ENCODE peak calls at places on chromosomes 1 and 21, in ten cellular contexts. Z is heart right ventricle; X is dermis blood vessel endothelial cell; E is skeletal muscle cell; N is GM13976; R is KG1; C is activated CD8-positive, alpha-beta memory T cell treated with anti-CD3 and anti-CD28 coated beads, Interleukin-2, amount 10 ng/mL, durations not matched to agents 7 days and 5 days; B is testis; U is uterus; D is caudate nucleus. G is an unnamed sample.

GRCh38 chr1:32350785-32351076 is 11.6 kb downstream of the FAM229A start:
- DNase-seq in Z (no peak), X (no peak), E (no peak), N (no peak), R (no peak), C (no peak), B (no peak), U (no peak), D (no peak), G (no peak)

GRCh38 chr1:89724369-89725015 is 91.6 kb downstream of the LRRC8C start:
- DNase-seq in Z (peak), X (peak), E (no peak), N (peak), R (no peak), C (peak), B (no peak), U (no peak), D (no peak), G (no peak)

GRCh38 chr1:110481968-110482623 is 31.1 kb downstream of the PROK1 start:
- DNase-seq in Z (no peak), X (no peak), E (no peak), N (no peak), R (no peak), C (no peak), B (no peak), U (no peak), D (no peak), G (no peak)

GRCh38 chr1:157136133-157136532 is 2.1 kb downstream of the ETV3 start:
- DNase-seq in Z (no peak), X (no peak), E (no peak), N (no peak), R (no peak), C (no peak), B (no peak), U (no peak), D (no peak), G (no peak)

GRCh38 chr21:44802396-44803153 is 955 bp upstream of the UBE2G2 start:
- DNase-seq in Z (no peak), X (no peak), E (no peak), N (no peak), R (no peak), C (no peak), B (no peak), U (no peak), D (no peak), G (no peak)

GRCh38 chr1:61190476-61191067 is 108.2 kb downstream of the NFIA start:
- DNase-seq in Z (no peak), X (no peak), E (no peak), N (no peak), R (no peak), C (no peak), B (no peak), U (no peak), D (no peak), G (no peak)

GRCh38 chr1:64404202-64404601 is 65.7 kb upstream of the CACHD1 start:
- DNase-seq in Z (no peak), X (no peak), E (no peak), N (no peak), R (no peak), C (no peak), B (no peak), U (no peak), D (no peak), G (no peak)

GRCh38 chr21:44957901-44958451 is 18.1 kb downstream of the SLX9 start:
- DNase-seq in Z (no peak), X (no peak), E (no peak), N (no peak), R (no peak), C (no peak), B (no peak), U (no peak), D (no peak), G (peak)

GRCh38 chr1:12162459-12163137 is 4.2 kb upstream of the TNFRSF1B start:
- DNase-seq in Z (no peak), X (no peak), E (no peak), N (no peak), R (no peak), C (no peak), B (no peak), U (no peak), D (no peak), G (no peak)

GRCh38 chr1:21914880-21915640 is 22.1 kb downstream of the HSPG2 start:
- DNase-seq in Z (no peak), X (peak), E (no peak), N (no peak), R (no peak), C (no peak), B (no peak), U (no peak), D (no peak), G (no peak)

GRCh38 chr1:208272713-208273112 is 28.5 kb upstream of the PLXNA2 start:
- DNase-seq in Z (no peak), X (no peak), E (no peak), N (no peak), R (no peak), C (no peak), B (no peak), U (no peak), D (no peak), G (no peak)

GRCh38 chr1:207049974-207050391 is 1.0 kb downstream of the YOD1 start:
- DNase-seq in Z (peak), X (peak), E (no peak), N (peak), R (peak), C (peak), B (peak), U (peak), D (no peak), G (no peak)

GRCh38 chr1:57704811-57705210 is 281.0 kb upstream of the DAB1 start:
- DNase-seq in Z (no peak), X (no peak), E (no peak), N (no peak), R (no peak), C (no peak), B (no peak), U (no peak), D (no peak), G (no peak)

GRCh38 chr1:59926381-59927243 is at the start of gene CYP2J2:
- DNase-seq in Z (peak), X (peak), E (no peak), N (peak), R (no peak), C (peak), B (peak), U (no peak), D (peak), G (peak)

GRCh38 chr1:28056129-28056925 is 32.1 kb downstream of the EYA3 start:
- DNase-seq in Z (no peak), X (peak), E (no peak), N (peak), R (peak), C (peak), B (no peak), U (no peak), D (no peak), G (no peak)

GRCh38 chr1:55600243-55600642 is 385.1 kb upstream of the USP24 start:
- DNase-seq in Z (no peak), X (no peak), E (no peak), N (no peak), R (no peak), C (no peak), B (no peak), U (no peak), D (no peak), G (no peak)